ENCODE peak calls at places on chromosome 20, in five cellular contexts. U is breast epithelium, I is prostate gland, O is K562, J is upper lobe of left lung. Z is an unnamed sample.

GRCh38 chr20:2697768-2698167 is 5.2 kb downstream of the EBF4 start:
- DNase-seq in I (peak), U (no peak), J (no peak), O (no peak), Z (peak)

GRCh38 chr20:62951896-62952372 is 575 bp upstream of the SLC17A9 start:
- DNase-seq in J (no peak), O (no peak), I (no peak), U (no peak), Z (no peak)

GRCh38 chr20:15475483-15475882 is 1097.8 kb downstream of the KIF16B start:
- DNase-seq in I (peak), J (peak), O (no peak), U (no peak), Z (peak)

GRCh38 chr20:650954-651353 is 2.0 kb downstream of the SRXN1 start:
- DNase-seq in I (no peak), U (no peak), O (no peak), J (no peak), Z (no peak)

GRCh38 chr20:37347891-37348642 is 2.1 kb downstream of the SRC start:
- DNase-seq in I (no peak), U (no peak), O (no peak), J (no peak), Z (no peak)

GRCh38 chr20:34302312-34302722 is 838 bp downstream of the AHCY start:
- DNase-seq in O (no peak), U (no peak), J (no peak), I (no peak), Z (no peak)

GRCh38 chr20:62423326-62423706 is 4.0 kb downstream of the RBBP8NL start:
- DNase-seq in U (no peak), J (no peak), O (peak), I (no peak), Z (no peak)

GRCh38 chr20:62784497-62784896 is 11.8 kb upstream of the MRGBP start:
- DNase-seq in U (no peak), I (no peak), J (no peak), O (no peak), Z (no peak)

GRCh38 chr20:887137-887536 is 29.0 kb downstream of the ANGPT4 start:
- DNase-seq in O (no peak), U (no peak), J (no peak), I (no peak), Z (no peak)

GRCh38 chr20:44457016-44457415 is 18.7 kb upstream of the TTPAL start:
- DNase-seq in O (peak), U (no peak), I (no peak), J (no peak), Z (no peak)

GRCh38 chr20:63509088-63509564 is 10.2 kb upstream of the EEF1A2 start:
- DNase-seq in U (no peak), O (no peak), I (no peak), J (no peak), Z (no peak)

GRCh38 chr20:64265201-64265600 is 9.7 kb downstream of the PCMTD2 start:
- DNase-seq in J (no peak), I (no peak), O (no peak), U (no peak), Z (no peak)

GRCh38 chr20:7770578-7770977 is 169.7 kb downstream of the HAO1 start:
- DNase-seq in J (no peak), O (no peak), U (no peak), I (no peak), Z (no peak)

GRCh38 chr20:57276221-57276620 is 9.8 kb upstream of the BMP7 start:
- DNase-seq in J (no peak), I (no peak), O (no peak), U (no peak), Z (no peak)

GRCh38 chr20:63519765-63520593 is 586 bp upstream of the PPDPF start:
- DNase-seq in O (peak), U (peak), I (peak), J (peak), Z (no peak)

GRCh38 chr20:20322912-20323311 is 45.0 kb upstream of the INSM1 start:
- DNase-seq in O (no peak), U (no peak), J (no peak), I (no peak), Z (no peak)

GRCh38 chr20:37902504-37903313 is at the start of gene VSTM2L:
- DNase-seq in J (no peak), O (peak), U (no peak), I (no peak), Z (peak)

GRCh38 chr20:5077761-5078387 is 41.9 kb downstream of the PCNA start:
- DNase-seq in O (no peak), I (no peak), U (no peak), J (no peak), Z (no peak)

GRCh38 chr20:33539129-33539528 is 49.2 kb downstream of the CBFA2T2 start:
- DNase-seq in U (no peak), O (no peak), I (peak), J (no peak), Z (no peak)

GRCh38 chr20:19492937-19493336 is 265.1 kb upstream of the RIN2 start:
- DNase-seq in I (no peak), J (no peak), U (no peak), O (no peak), Z (no peak)

GRCh38 chr20:36818831-36819230 is 45.3 kb upstream of the DSN1 start:
- DNase-seq in J (no peak), U (no peak), O (no peak), I (no peak), Z (no peak)

GRCh38 chr20:53165452-53165851 is 193.3 kb downstream of the TSHZ2 start:
- DNase-seq in O (no peak), U (no peak), I (no peak), J (no peak), Z (no peak)

DNA sequence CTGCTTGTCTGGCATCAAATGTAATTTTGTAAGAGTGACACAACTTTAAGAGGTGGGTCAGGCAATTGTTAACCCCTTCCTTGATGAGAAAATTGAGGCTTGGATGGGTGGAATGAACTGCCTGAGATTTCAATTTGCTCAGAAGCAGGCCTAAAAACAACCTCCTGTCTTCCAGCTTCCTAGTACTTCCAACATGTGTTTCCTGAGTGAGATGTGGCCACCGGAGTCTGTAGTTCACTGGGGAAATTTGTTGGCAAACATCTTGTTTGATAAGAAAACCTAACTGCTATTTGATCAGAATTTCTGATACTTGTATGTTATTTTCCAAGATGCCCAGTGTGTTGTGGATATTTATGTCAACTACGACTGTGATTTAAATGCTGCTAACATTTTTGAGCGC is 51.3 kb downstream of the ARFGEF2 start:
- DNase-seq in I (no peak), O (no peak), U (no peak), J (no peak), Z (no peak)
- TF ChIP-seq POLR2AphosphoS5 in I (no peak), O (no peak), U (no peak), J (no peak), Z (no peak)

GRCh38 chr20:31770243-31770642 is 31.2 kb downstream of the TPX2 start:
- DNase-seq in U (no peak), J (no peak), O (no peak), I (no peak), Z (no peak)
- H3K27ac ChIP-seq in U (no peak), J (no peak), O (no peak), I (no peak), Z (no peak)

GRCh38 chr20:25310921-25311728 is 63.2 kb downstream of the PYGB start:
- DNase-seq in I (no peak), U (no peak), J (peak), O (no peak), Z (peak)
- H3K4me3 ChIP-seq in I (no peak), U (peak), J (no peak), O (no peak), Z (peak)

GRCh38 chr20:23147964-23148720 is 62.0 kb upstream of the CD93 start:
- DNase-seq in O (peak), I (no peak), U (no peak), J (peak), Z (peak)
- TF ChIP-seq POLR2AphosphoS5 in O (peak), I (no peak), U (no peak), J (peak), Z (no peak)

DNA sequence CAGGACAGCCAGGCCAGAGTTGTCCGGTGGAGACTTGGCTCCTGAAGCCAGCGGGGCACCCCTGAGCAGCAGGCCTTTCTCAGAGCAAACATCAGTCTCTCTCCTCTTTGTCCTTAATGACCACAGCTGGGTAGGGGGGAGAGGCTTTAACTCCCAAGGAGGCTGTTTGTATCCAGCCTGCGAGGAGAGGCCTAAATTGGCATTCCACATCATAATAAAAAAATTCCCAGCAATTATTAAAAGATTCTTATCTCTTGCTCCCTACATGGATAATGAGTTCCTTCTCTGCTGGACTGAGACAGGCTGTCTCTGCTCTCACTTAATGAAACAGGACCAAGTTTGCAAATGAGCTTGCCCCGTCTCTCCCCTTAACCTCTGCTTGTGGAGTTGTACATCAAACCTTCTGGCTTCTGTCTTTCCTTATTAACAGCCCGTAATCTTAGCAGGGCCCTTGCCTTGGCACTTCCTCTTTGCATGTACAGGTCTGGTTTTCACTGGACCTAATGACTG is 838.2 kb downstream of the MAFB start:
- DNase-seq in J (no peak), I (no peak), U (no peak), O (no peak), Z (no peak)
- H3K27ac ChIP-seq in J (no peak), I (peak), U (peak), O (no peak), Z (no peak)

GRCh38 chr20:45826381-45827019 is 612 bp downstream of the TNNC2 start:
- DNase-seq in O (peak), I (no peak), U (no peak), J (peak), Z (no peak)
- H3K4me3 ChIP-seq in O (no peak), I (no peak), U (no peak), J (no peak), Z (no peak)

DNA sequence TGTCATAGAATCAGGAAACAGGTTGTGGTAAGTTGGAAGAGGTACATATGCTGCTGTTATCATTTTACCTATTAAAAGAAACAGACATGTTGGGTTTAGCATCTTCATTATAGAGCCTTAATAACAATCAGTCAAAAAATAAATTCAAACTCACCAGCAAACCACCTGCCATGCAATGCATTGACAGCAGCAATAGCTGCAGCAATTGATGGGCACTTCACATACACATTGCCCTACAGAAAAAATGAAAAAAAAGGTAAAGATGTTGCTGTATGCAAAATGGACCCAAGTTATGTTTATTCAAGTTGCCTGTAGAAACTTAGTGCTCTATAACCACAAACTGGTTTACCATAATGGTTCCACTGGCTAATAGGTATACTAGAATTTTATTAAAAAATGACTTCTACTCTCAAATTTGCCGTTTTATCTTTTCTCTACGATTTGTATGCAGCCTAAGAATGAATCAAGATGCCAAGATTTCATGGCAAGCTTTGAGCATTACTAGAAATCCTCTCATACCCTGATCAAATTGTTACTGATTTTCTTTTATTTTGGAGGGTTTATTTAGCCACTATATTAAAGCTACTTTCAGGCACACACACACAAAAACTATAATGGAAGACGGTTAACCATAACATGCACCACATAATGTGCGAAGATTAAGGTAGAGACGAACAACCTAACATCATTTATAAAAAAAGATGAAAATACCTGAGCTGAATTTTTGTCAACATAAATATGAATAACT is 5.5 kb downstream of the ROMO1 start:
- DNase-seq in O (no peak), I (no peak), J (no peak), U (no peak), Z (no peak)
- TF ChIP-seq POLR2AphosphoS5 in O (peak), I (no peak), J (no peak), U (no peak), Z (no peak)

GRCh38 chr20:50823319-50823718 is 28.5 kb downstream of the BCAS4 start:
- DNase-seq in J (no peak), O (no peak), I (no peak), U (no peak), Z (no peak)
- H3K27ac ChIP-seq in J (no peak), O (no peak), I (no peak), U (no peak), Z (peak)

DNA sequence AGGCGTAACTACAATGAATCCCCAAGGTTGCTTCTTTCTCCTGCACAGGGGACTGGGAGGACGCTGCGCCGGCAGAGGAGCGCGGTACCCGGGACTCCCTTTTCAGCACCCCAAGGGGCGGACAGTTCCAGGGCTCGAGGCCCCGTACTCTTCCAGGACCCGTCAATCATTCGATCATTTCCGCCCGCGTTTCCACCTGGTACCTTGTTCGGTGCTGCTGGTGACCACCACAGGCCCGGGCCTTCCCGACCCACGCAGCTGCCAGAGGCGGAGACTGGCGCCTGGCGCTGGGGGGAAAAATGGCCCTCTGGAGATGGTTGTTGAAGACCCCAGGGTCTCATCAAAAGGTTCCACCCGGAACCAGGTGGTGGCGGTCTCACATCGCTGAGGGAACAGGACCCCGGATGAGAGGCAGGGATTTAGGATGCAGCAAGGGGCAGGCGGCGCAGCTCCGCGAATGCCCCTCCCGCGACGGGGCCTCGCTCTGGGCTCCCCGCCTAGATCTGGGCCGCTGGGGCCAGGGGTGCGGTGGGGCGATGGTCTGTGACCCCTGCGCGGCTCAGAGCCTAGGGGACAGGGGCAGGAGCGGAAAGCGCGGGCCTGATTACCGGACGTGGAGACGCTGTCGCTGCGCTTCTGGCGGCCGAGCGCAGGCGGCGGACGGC is 744 bp downstream of the VSX1 start:
- DNase-seq in U (no peak), J (no peak), I (no peak), O (no peak), Z (peak)
- H3K4me3 ChIP-seq in U (no peak), J (no peak), I (no peak), O (no peak), Z (no peak)